ENCODE peak calls at places on chromosomes 6 and 20, in four cellular contexts. L is prostate gland, W is stomach, O is endothelial cell of umbilical vein. U is an unnamed sample.

GRCh38 chr20:11847827-11848226 is 69.9 kb upstream of the BTBD3 start:
- DNase-seq in W (peak), O (peak), L (no peak), U (no peak)

GRCh38 chr20:50130995-50131394 is 18.0 kb upstream of the UBE2V1 start:
- DNase-seq in W (no peak), O (no peak), L (no peak), U (no peak)

GRCh38 chr20:17226410-17227198 is at the start of gene PCSK2:
- DNase-seq in O (no peak), W (peak), L (no peak), U (no peak)

GRCh38 chr6:44681782-44682181 is 294.3 kb downstream of the CDC5L start:
- DNase-seq in O (no peak), L (peak), W (no peak), U (no peak)

GRCh38 chr6:139297921-139298320 is 6.1 kb upstream of the TXLNB start:
- DNase-seq in W (no peak), O (no peak), L (no peak), U (no peak)

GRCh38 chr6:81929828-81930227 is 177.3 kb upstream of the TENT5A start:
- DNase-seq in L (no peak), O (no peak), W (no peak), U (no peak)

GRCh38 chr6:128275030-128275429 is 245.4 kb downstream of the PTPRK start:
- DNase-seq in W (no peak), O (peak), L (no peak), U (peak)

GRCh38 chr6:19303381-19303780 is 533.8 kb upstream of the ID4 start:
- DNase-seq in L (peak), O (no peak), W (peak), U (no peak)

GRCh38 chr6:127402890-127403617 is 56.1 kb downstream of the KIAA0408 start:
- DNase-seq in L (no peak), O (no peak), W (no peak), U (no peak)

GRCh38 chr6:5998741-5999687 is 7.7 kb downstream of the NRN1 start:
- DNase-seq in L (no peak), W (no peak), O (no peak), U (no peak)

GRCh38 chr6:3075522-3076113 is 7.3 kb downstream of the RIPK1 start:
- DNase-seq in W (no peak), O (peak), L (no peak), U (no peak)

GRCh38 chr20:63682384-63683139 is 13.9 kb upstream of the TNFRSF6B start:
- DNase-seq in L (no peak), O (peak), W (peak), U (peak)

GRCh38 chr6:473759-474453 is 82.4 kb downstream of the IRF4 start:
- DNase-seq in O (no peak), W (no peak), L (no peak), U (no peak)

GRCh38 chr20:8454137-8454712 is 322.2 kb downstream of the PLCB1 start:
- DNase-seq in O (peak), W (no peak), L (no peak), U (no peak)

GRCh38 chr6:80210618-80211017 is 104.1 kb downstream of the BCKDHB start:
- DNase-seq in L (no peak), W (no peak), O (no peak), U (no peak)

GRCh38 chr20:45959956-45960630 is 11.9 kb downstream of the ZNF335 start:
- DNase-seq in O (no peak), W (no peak), L (no peak), U (no peak)

GRCh38 chr6:136035378-136036070 is 184.0 kb downstream of the PDE7B start:
- DNase-seq in W (no peak), L (no peak), O (peak), U (no peak)

GRCh38 chr6:153301602-153302001 is 170.5 kb upstream of the RGS17 start:
- DNase-seq in O (no peak), L (no peak), W (no peak), U (no peak)

GRCh38 chr20:40966103-40966502 is 62.5 kb upstream of the TOP1 start:
- DNase-seq in W (peak), O (no peak), L (no peak), U (peak)

GRCh38 chr6:83062225-83062624 is 3.4 kb downstream of the UBE3D start:
- DNase-seq in O (no peak), L (no peak), W (no peak), U (no peak)

GRCh38 chr6:138404666-138405337 is 779 bp downstream of the HEBP2 start:
- DNase-seq in O (peak), W (no peak), L (peak), U (no peak)

GRCh38 chr6:149077208-149077607 is 240.3 kb upstream of the TAB2 start:
- DNase-seq in W (no peak), L (no peak), O (no peak), U (no peak)

GRCh38 chr6:31948306-31948705 is 2.4 kb downstream of the CFB start:
- DNase-seq in L (no peak), W (no peak), O (no peak), U (no peak)

GRCh38 chr20:764255-764654 is 4.0 kb downstream of the SLC52A3 start:
- DNase-seq in O (no peak), W (no peak), L (no peak), U (no peak)

GRCh38 chr6:83055366-83055964 is 10.2 kb downstream of the UBE3D start:
- DNase-seq in O (peak), W (peak), L (peak), U (no peak)

GRCh38 chr6:98844244-98845161 is 10.1 kb downstream of the POU3F2 start:
- DNase-seq in W (no peak), L (no peak), O (no peak), U (no peak)

GRCh38 chr20:47360489-47361267 is 4.2 kb upstream of the ZMYND8 start:
- DNase-seq in L (peak), W (peak), O (peak), U (no peak)

GRCh38 chr6:2228392-2228791 is 17.0 kb downstream of the GMDS start:
- DNase-seq in L (no peak), W (no peak), O (no peak), U (no peak)

GRCh38 chr6:37451411-37452273 is 18.6 kb downstream of the CMTR1 start:
- DNase-seq in O (no peak), L (no peak), W (no peak), U (no peak)

GRCh38 chr20:5797843-5798462 is 47.8 kb downstream of the SHLD1 start:
- DNase-seq in O (no peak), W (no peak), L (no peak), U (no peak)

GRCh38 chr20:47917549-47918070 is 132.3 kb upstream of the SULF2 start:
- DNase-seq in O (no peak), L (no peak), W (no peak), U (no peak)

GRCh38 chr6:137148291-137149076 is 25.0 kb downstream of the IL22RA2 start:
- DNase-seq in O (no peak), L (no peak), W (no peak), U (no peak)

GRCh38 chr6:16773376-16773775 is 12.1 kb upstream of the ATXN1 start:
- DNase-seq in L (no peak), O (no peak), W (no peak), U (no peak)

GRCh38 chr6:142385352-142385751 is 83.5 kb downstream of the ADGRG6 start:
- DNase-seq in W (no peak), L (no peak), O (no peak), U (no peak)
- TF ChIP-seq CTCF in W (no peak), L (no peak), O (no peak), U (no peak)

GRCh38 chr6:21947751-21948386 is 349.0 kb downstream of the PRL start:
- DNase-seq in L (no peak), O (peak), W (no peak), U (no peak)

GRCh38 chr6:21941926-21942325 is 348.4 kb downstream of the SOX4 start:
- DNase-seq in O (no peak), W (no peak), L (no peak), U (no peak)

GRCh38 chr6:21942910-21943309 is 349.4 kb downstream of the SOX4 start:
- DNase-seq in W (no peak), O (peak), L (no peak), U (no peak)

GRCh38 chr6:21949211-21949801 is 347.5 kb downstream of the PRL start:
- DNase-seq in W (no peak), O (no peak), L (no peak), U (no peak)

DNA sequence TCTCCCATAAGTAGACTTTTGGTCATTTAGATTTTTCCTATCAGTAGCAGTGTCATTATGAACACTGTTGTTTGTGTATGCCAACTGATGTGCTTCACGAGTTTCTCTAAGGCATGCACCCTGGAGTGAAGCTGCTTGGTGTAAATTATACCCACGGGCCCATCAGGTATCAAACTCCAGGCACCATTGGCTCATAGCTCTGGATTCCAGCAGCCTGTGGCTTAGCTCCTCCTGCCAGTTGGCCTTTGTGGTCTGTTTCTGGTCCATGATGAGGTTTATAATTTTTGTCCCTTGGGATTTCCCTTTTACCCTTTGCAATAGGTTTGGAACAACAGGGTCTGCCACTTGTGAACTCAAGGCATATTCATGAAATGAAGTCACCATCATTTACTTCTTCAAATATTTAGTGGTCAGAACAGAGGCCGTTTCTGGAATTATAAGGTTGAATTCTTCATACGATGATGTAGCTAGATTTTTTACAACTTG is 350.5 kb downstream of the PRL start:
- DNase-seq in W (no peak), L (no peak), O (no peak), U (no peak)
- TF ChIP-seq POLR2AphosphoS5 in W (no peak), L (no peak), O (no peak), U (no peak)

GRCh38 chr6:131910219-131910589 is 41.0 kb downstream of the CCN2 start:
- DNase-seq in L (no peak), O (no peak), W (no peak), U (no peak)
- TF ChIP-seq CTCF in L (no peak), O (no peak), W (no peak), U (peak)

GRCh38 chr20:38196592-38196991 is 31.5 kb upstream of the TGM2 start:
- DNase-seq in L (no peak), O (no peak), W (no peak), U (no peak)
- TF ChIP-seq POLR2AphosphoS5 in L (no peak), O (no peak), W (no peak), U (no peak)

GRCh38 chr6:74167951-74168350 is 471.9 kb downstream of the CD109 start:
- DNase-seq in O (no peak), W (no peak), L (no peak), U (no peak)
- TF ChIP-seq CTCF in O (no peak), W (no peak), L (no peak), U (no peak)

GRCh38 chr20:13355386-13355785 is 134.3 kb downstream of the ISM1 start:
- DNase-seq in W (no peak), O (no peak), L (no peak), U (no peak)
- TF ChIP-seq POLR2AphosphoS5 in W (peak), O (no peak), L (no peak), U (no peak)

GRCh38 chr6:157982297-157982579 is 575 bp downstream of the SYNJ2 start:
- DNase-seq in W (peak), O (peak), L (peak), U (no peak)

GRCh38 chr6:157982580-157983438 is 1.1 kb downstream of the SYNJ2 start:
- DNase-seq in W (no peak), L (no peak), O (peak), U (no peak)

GRCh38 chr6:157980288-157981131 is 1.2 kb upstream of the SYNJ2 start:
- DNase-seq in O (no peak), L (no peak), W (no peak), U (no peak)

GRCh38 chr6:157981132-157981394 is 600 bp upstream of the SYNJ2 start:
- DNase-seq in O (no peak), L (no peak), W (no peak), U (no peak)

DNA sequence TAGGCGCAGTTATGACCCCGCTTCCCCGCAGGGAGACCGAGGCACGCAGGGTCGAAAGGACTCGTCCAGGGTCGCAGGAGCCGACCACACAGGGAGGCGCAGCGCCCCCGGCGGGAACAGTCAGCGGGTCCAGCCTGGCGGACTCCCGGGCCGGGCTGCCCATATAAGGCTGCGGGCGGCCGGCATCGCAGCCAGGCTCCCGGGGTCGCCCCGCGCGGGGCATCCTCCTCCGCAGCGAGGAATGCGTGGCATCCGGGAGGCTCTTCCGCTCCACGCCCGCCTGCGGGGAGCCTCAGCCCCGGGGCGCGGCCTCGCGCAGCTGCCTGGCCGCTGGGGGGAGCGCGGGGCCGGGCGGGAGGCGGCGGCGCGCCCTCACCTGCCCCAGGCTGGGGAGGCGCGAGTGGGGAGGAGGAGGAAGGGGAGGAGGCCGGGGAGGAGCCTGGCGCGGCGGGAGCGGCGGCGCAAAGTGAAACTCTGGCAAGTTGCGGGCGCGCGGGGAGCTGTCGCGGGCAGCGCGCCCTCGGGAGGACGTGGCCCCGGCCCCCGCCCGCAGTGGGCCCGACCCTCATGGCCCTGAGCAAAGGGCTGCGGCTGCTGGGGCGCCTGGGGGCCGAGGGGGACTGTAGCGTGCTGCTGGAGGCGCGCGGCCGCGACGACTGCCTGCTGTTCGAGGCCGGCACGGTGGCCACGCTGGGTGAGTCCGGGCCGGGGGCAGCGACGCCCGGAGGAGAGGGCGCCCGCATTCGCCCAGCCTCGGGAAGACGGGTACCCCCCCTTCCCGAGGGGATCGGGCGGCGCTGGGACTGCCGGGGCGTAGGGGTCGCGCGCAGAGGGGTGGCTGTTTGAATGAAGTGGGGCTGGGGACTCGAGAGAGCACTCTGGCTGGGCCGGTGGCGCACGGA is at the start of gene SYNJ2:
- DNase-seq in L (peak), W (peak), O (peak), U (no peak)
- TF ChIP-seq CTCF in L (peak), W (no peak), O (peak), U (peak)